ENCODE peak calls at places on chromosomes 11 and 22, in eight cellular contexts. One of them, this sample, is unnamed.

GRCh38 chr11:33063326-33063775 is 24.0 kb downstream of the TCP11L1 start:
- DNase-seq in Peyer's patch: no peak
- DNase-seq in ovary: no peak
- DNase-seq in psoas muscle: no peak
- DNase-seq in IMR-90: peak; percentile 77
- DNase-seq in fibroblast of the aortic adventitia: peak; percentile 54
- DNase-seq in heart right ventricle: no peak
- DNase-seq in BJ: no peak
- DNase-seq in this sample: peak; percentile 70

GRCh38 chr11:34308821-34309585 is 48.8 kb downstream of the ABTB2 start:
- DNase-seq in Peyer's patch: no peak
- DNase-seq in ovary: no peak
- DNase-seq in psoas muscle: no peak
- DNase-seq in IMR-90: no peak
- DNase-seq in fibroblast of the aortic adventitia: peak; percentile 88
- DNase-seq in heart right ventricle: no peak
- DNase-seq in BJ: no peak
- DNase-seq in this sample: peak; percentile 70

GRCh38 chr11:113373306-113373705 is 14.3 kb upstream of the ANKK1 start:
- DNase-seq in Peyer's patch: no peak
- DNase-seq in ovary: no peak
- DNase-seq in psoas muscle: no peak
- DNase-seq in IMR-90: peak; percentile 64
- DNase-seq in fibroblast of the aortic adventitia: peak; percentile 35
- DNase-seq in heart right ventricle: no peak
- DNase-seq in BJ: peak; percentile 9
- DNase-seq in this sample: peak; percentile 50

GRCh38 chr11:32353884-32354283 is 81.5 kb downstream of the WT1 start:
- DNase-seq in Peyer's patch: no peak
- DNase-seq in ovary: no peak
- DNase-seq in psoas muscle: no peak
- DNase-seq in IMR-90: no peak
- DNase-seq in fibroblast of the aortic adventitia: peak; percentile 40
- DNase-seq in heart right ventricle: no peak
- DNase-seq in BJ: no peak
- DNase-seq in this sample: no peak

GRCh38 chr11:104841185-104841584 is 57.1 kb downstream of the CASP12 start:
- DNase-seq in Peyer's patch: no peak
- DNase-seq in ovary: no peak
- DNase-seq in psoas muscle: no peak
- DNase-seq in IMR-90: no peak
- DNase-seq in fibroblast of the aortic adventitia: no peak
- DNase-seq in heart right ventricle: no peak
- DNase-seq in BJ: no peak
- DNase-seq in this sample: no peak

GRCh38 chr11:72814831-72815618 is 814 bp downstream of the ATG16L2 start:
- DNase-seq in Peyer's patch: peak; percentile 70
- DNase-seq in ovary: no peak
- DNase-seq in psoas muscle: no peak
- DNase-seq in IMR-90: peak; percentile 54
- DNase-seq in fibroblast of the aortic adventitia: peak; percentile 43
- DNase-seq in heart right ventricle: no peak
- DNase-seq in BJ: no peak
- DNase-seq in this sample: peak; percentile 57

GRCh38 chr22:44307509-44308169 is 5.1 kb downstream of the SHISAL1 start:
- DNase-seq in Peyer's patch: no peak
- DNase-seq in ovary: peak; percentile 74
- DNase-seq in psoas muscle: no peak
- DNase-seq in IMR-90: peak; percentile 19
- DNase-seq in fibroblast of the aortic adventitia: peak; percentile 61
- DNase-seq in heart right ventricle: no peak
- DNase-seq in BJ: no peak
- DNase-seq in this sample: no peak

GRCh38 chr11:132925825-132926469 is 606.4 kb downstream of the OPCML start:
- DNase-seq in Peyer's patch: no peak
- DNase-seq in ovary: no peak
- DNase-seq in psoas muscle: no peak
- DNase-seq in IMR-90: no peak
- DNase-seq in fibroblast of the aortic adventitia: no peak
- DNase-seq in heart right ventricle: no peak
- DNase-seq in BJ: no peak
- DNase-seq in this sample: no peak

GRCh38 chr22:39431821-39432251 is 25.0 kb upstream of the MGAT3 start:
- DNase-seq in Peyer's patch: no peak
- DNase-seq in ovary: no peak
- DNase-seq in psoas muscle: peak; percentile 56
- DNase-seq in IMR-90: peak; percentile 34
- DNase-seq in fibroblast of the aortic adventitia: peak; percentile 65
- DNase-seq in heart right ventricle: peak; percentile 53
- DNase-seq in BJ: no peak
- DNase-seq in this sample: peak; percentile 63

GRCh38 chr11:69788956-69789355 is 13.8 kb upstream of the FGF4 start:
- DNase-seq in Peyer's patch: no peak
- DNase-seq in ovary: no peak
- DNase-seq in psoas muscle: no peak
- DNase-seq in IMR-90: no peak
- DNase-seq in fibroblast of the aortic adventitia: no peak
- DNase-seq in heart right ventricle: no peak
- DNase-seq in BJ: no peak
- DNase-seq in this sample: no peak

GRCh38 chr11:28871090-28871489 is 762.9 kb downstream of the METTL15 start:
- DNase-seq in Peyer's patch: no peak
- DNase-seq in ovary: no peak
- DNase-seq in psoas muscle: no peak
- DNase-seq in IMR-90: no peak
- DNase-seq in fibroblast of the aortic adventitia: no peak
- DNase-seq in heart right ventricle: no peak
- DNase-seq in BJ: no peak
- DNase-seq in this sample: no peak

DNA sequence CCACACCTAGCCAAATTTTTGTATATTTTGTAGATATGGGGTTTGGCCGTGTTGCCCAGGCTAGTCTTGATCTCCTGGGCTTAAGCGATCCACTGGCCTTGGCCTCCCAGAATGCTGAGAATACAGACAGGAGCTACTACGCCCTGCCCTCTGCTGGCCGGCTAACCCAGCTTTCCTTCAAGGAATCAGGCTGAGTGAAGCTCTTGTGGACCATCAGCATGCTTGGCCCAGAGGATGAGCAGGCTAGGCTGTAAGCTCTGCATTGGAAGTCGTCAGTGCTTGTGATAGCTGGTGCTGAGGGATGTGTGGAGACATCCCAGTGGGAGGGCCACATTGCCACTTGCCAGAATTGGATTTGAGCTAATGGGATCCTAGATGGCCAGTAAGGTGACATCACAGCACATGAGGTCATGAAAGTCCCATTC is 60.6 kb downstream of the MED15 start:
- DNase-seq in Peyer's patch: no peak
- DNase-seq in ovary: no peak
- DNase-seq in psoas muscle: no peak
- DNase-seq in IMR-90: peak; percentile 59
- DNase-seq in fibroblast of the aortic adventitia: peak; percentile 67
- DNase-seq in heart right ventricle: no peak
- DNase-seq in BJ: no peak
- DNase-seq in this sample: peak; percentile 60
- TF ChIP-seq CTCF in Peyer's patch: no peak
- TF ChIP-seq CTCF in ovary: no peak
- TF ChIP-seq CTCF in psoas muscle: peak; percentile 8
- TF ChIP-seq CTCF in IMR-90: peak; percentile 49
- TF ChIP-seq CTCF in fibroblast of the aortic adventitia: peak; percentile 67
- TF ChIP-seq CTCF in heart right ventricle: peak; percentile 22
- TF ChIP-seq CTCF in BJ: peak; percentile 73
- TF ChIP-seq CTCF in this sample: peak; percentile 52

DNA sequence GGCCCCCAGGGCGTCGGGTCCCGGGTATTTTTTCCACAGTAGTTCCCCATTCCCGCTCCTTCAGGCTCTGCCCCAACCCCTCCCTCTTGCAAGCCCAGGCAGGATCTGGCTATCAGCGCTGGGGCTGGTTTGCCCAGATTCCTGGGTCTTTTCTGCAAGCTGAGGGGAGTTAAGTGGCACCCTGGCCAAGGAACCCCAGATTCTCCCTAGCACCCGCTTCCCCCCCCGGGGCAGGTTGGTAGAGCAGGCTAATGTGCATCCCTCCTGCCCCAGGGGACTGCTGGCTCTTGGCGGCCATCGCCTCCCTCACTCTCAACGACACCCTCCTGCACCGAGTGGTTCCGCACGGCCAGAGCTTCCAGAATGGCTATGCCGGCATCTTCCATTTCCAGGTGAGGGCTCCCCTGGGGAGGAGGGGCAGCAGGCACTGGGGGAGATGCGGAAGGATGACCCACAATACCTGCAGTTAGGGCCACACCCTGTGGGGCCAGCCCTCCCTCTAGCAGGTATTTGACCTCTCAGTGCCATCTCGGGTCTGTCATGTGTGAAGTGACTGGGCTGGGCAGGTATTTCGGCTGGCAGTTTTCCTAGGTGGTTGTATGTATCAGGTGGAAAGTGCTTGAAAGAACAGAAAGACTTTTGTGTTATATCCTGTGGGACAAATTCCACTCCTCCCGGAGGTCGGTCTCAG is 1.6 kb downstream of the CAPN1 start:
- DNase-seq in Peyer's patch: peak; percentile 72
- DNase-seq in ovary: no peak
- DNase-seq in psoas muscle: no peak
- DNase-seq in IMR-90: no peak
- DNase-seq in fibroblast of the aortic adventitia: no peak
- DNase-seq in heart right ventricle: no peak
- DNase-seq in BJ: no peak
- DNase-seq in this sample: no peak
- H3K4me3 ChIP-seq in Peyer's patch: peak overlapping the region; percentile 77
- H3K4me3 ChIP-seq in ovary: no peak overlapping the region
- H3K4me3 ChIP-seq in psoas muscle: no peak overlapping the region
- H3K4me3 ChIP-seq in IMR-90: no peak overlapping the region
- H3K4me3 ChIP-seq in fibroblast of the aortic adventitia: peak overlapping the region; percentile 93
- H3K4me3 ChIP-seq in heart right ventricle: no peak overlapping the region
- H3K4me3 ChIP-seq in BJ: peak overlapping the region; percentile 81
- H3K4me3 ChIP-seq in this sample: peak overlapping the region; percentile 91

GRCh38 chr11:96260526-96260925 is 82.5 kb downstream of the MAML2 start:
- DNase-seq in Peyer's patch: no peak
- DNase-seq in ovary: no peak
- DNase-seq in psoas muscle: no peak
- DNase-seq in IMR-90: peak; percentile 39
- DNase-seq in fibroblast of the aortic adventitia: no peak
- DNase-seq in heart right ventricle: no peak
- DNase-seq in BJ: no peak
- DNase-seq in this sample: no peak

GRCh38 chr11:96257972-96258951 is 84.7 kb downstream of the MAML2 start:
- DNase-seq in Peyer's patch: peak; percentile 77
- DNase-seq in ovary: no peak
- DNase-seq in psoas muscle: no peak
- DNase-seq in IMR-90: peak; percentile 58
- DNase-seq in fibroblast of the aortic adventitia: no peak
- DNase-seq in heart right ventricle: no peak
- DNase-seq in BJ: no peak
- DNase-seq in this sample: no peak

GRCh38 chr11:96260067-96260511 is 82.9 kb downstream of the MAML2 start:
- DNase-seq in Peyer's patch: no peak
- DNase-seq in ovary: no peak
- DNase-seq in psoas muscle: no peak
- DNase-seq in IMR-90: no peak
- DNase-seq in fibroblast of the aortic adventitia: no peak
- DNase-seq in heart right ventricle: no peak
- DNase-seq in BJ: no peak
- DNase-seq in this sample: no peak

GRCh38 chr11:96257036-96257435 is 86.0 kb downstream of the MAML2 start:
- DNase-seq in Peyer's patch: no peak
- DNase-seq in ovary: no peak
- DNase-seq in psoas muscle: no peak
- DNase-seq in IMR-90: no peak
- DNase-seq in fibroblast of the aortic adventitia: no peak
- DNase-seq in heart right ventricle: no peak
- DNase-seq in BJ: no peak
- DNase-seq in this sample: no peak

GRCh38 chr11:96259053-96259837 is 83.8 kb downstream of the MAML2 start:
- DNase-seq in Peyer's patch: no peak
- DNase-seq in ovary: no peak
- DNase-seq in psoas muscle: no peak
- DNase-seq in IMR-90: peak; percentile 86
- DNase-seq in fibroblast of the aortic adventitia: peak; percentile 77
- DNase-seq in heart right ventricle: no peak
- DNase-seq in BJ: no peak
- DNase-seq in this sample: peak; percentile 76
- TF ChIP-seq CTCF in Peyer's patch: no peak
- TF ChIP-seq CTCF in ovary: no peak
- TF ChIP-seq CTCF in psoas muscle: no peak
- TF ChIP-seq CTCF in IMR-90: no peak
- TF ChIP-seq CTCF in fibroblast of the aortic adventitia: no peak
- TF ChIP-seq CTCF in heart right ventricle: no peak
- TF ChIP-seq CTCF in BJ: no peak
- TF ChIP-seq CTCF in this sample: no peak

GRCh38 chr22:46609724-46610161 is 10.4 kb upstream of the GRAMD4 start:
- DNase-seq in Peyer's patch: no peak
- DNase-seq in ovary: no peak
- DNase-seq in psoas muscle: no peak
- DNase-seq in IMR-90: no peak
- DNase-seq in fibroblast of the aortic adventitia: no peak
- DNase-seq in heart right ventricle: no peak
- DNase-seq in BJ: no peak
- DNase-seq in this sample: no peak
- H3K4me3 ChIP-seq in Peyer's patch: no peak overlapping the region
- H3K4me3 ChIP-seq in ovary: no peak overlapping the region
- H3K4me3 ChIP-seq in psoas muscle: no peak overlapping the region
- H3K4me3 ChIP-seq in IMR-90: no peak overlapping the region
- H3K4me3 ChIP-seq in fibroblast of the aortic adventitia: no peak overlapping the region
- H3K4me3 ChIP-seq in heart right ventricle: no peak overlapping the region
- H3K4me3 ChIP-seq in BJ: no peak overlapping the region
- H3K4me3 ChIP-seq in this sample: no peak overlapping the region

DNA sequence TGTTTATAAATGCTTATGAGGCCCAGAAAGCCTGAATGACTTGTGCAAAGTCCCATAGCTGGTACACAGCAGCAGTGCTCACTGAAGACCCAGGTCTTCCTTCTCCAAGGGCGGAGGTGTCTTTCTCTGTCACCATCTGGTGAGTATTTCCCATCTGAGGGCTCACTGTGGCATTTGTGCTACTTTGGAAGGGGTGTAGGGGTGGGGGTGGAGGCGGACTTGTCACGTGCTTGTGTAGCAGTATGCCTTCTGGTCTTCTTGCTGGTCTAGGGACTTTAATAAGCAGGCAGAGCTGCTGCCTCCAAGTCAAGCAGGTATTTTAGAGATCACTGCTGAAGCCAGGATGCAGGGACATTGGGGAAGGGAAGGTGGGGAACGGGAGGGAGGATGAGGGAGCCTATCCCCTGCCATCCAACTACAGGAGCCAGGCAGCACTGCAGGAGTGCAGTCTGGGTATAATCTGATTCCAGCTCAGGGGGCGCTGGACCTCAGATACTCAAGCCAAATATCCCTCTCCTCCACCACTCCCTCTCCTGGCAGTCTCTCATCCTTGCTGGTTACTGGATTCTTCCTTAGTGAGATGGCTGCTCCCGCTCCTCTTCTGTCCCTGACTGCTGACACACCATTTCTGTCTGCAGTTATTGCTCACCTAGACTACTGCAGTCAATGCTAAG is 3.4 kb downstream of the ABCC8 start:
- DNase-seq in Peyer's patch: no peak
- DNase-seq in ovary: no peak
- DNase-seq in psoas muscle: no peak
- DNase-seq in IMR-90: peak; percentile 7
- DNase-seq in fibroblast of the aortic adventitia: no peak
- DNase-seq in heart right ventricle: no peak
- DNase-seq in BJ: no peak
- DNase-seq in this sample: no peak
- TF ChIP-seq CTCF in Peyer's patch: no peak
- TF ChIP-seq CTCF in ovary: no peak
- TF ChIP-seq CTCF in psoas muscle: no peak
- TF ChIP-seq CTCF in IMR-90: peak; percentile 27
- TF ChIP-seq CTCF in fibroblast of the aortic adventitia: no peak
- TF ChIP-seq CTCF in heart right ventricle: no peak
- TF ChIP-seq CTCF in BJ: no peak
- TF ChIP-seq CTCF in this sample: peak; percentile 7

GRCh38 chr22:31676700-31677099 is 14.7 kb upstream of the PISD start:
- DNase-seq in Peyer's patch: peak; percentile 98
- DNase-seq in ovary: peak; percentile 96
- DNase-seq in psoas muscle: peak; percentile 95
- DNase-seq in IMR-90: peak; percentile 74
- DNase-seq in fibroblast of the aortic adventitia: peak; percentile 83
- DNase-seq in heart right ventricle: peak; percentile 94
- DNase-seq in BJ: peak; percentile 60
- DNase-seq in this sample: peak; percentile 93
- H3K4me3 ChIP-seq in Peyer's patch: peak overlapping the region; percentile 50
- H3K4me3 ChIP-seq in ovary: peak overlapping the region; percentile 41
- H3K4me3 ChIP-seq in psoas muscle: peak overlapping the region; percentile 66
- H3K4me3 ChIP-seq in IMR-90: peak overlapping the region; percentile 25
- H3K4me3 ChIP-seq in fibroblast of the aortic adventitia: peak overlapping the region; percentile 50
- H3K4me3 ChIP-seq in heart right ventricle: peak overlapping the region; percentile 50
- H3K4me3 ChIP-seq in BJ: peak overlapping the region; percentile 35
- H3K4me3 ChIP-seq in this sample: peak overlapping the region; percentile 57